ENCODE peak calls at places on chromosomes 16 and 17, in six cellular contexts. One of them, this sample, is unnamed.
A peak's percentile ranks its signal among the peaks of the same experiment; 100 is the strongest.

GRCh38 chr17:61484174-61484573 is 32.0 kb downstream of the TBX4 start:
- DNase-seq in GM12865: no peak
- DNase-seq in psoas muscle: no peak
- DNase-seq in kidney epithelial cell: no peak
- DNase-seq in heart left ventricle: no peak
- DNase-seq in choroid plexus epithelial cell: no peak
- DNase-seq in this sample: no peak

GRCh38 chr17:40633871-40634270 is 13.7 kb downstream of the SMARCE1 start:
- DNase-seq in GM12865: no peak
- DNase-seq in kidney epithelial cell: no peak
- DNase-seq in heart left ventricle: no peak
- DNase-seq in choroid plexus epithelial cell: no peak
- DNase-seq in psoas muscle: no peak
- DNase-seq in this sample: no peak

GRCh38 chr17:27597783-27598320 is 33.1 kb upstream of the LGALS9 start:
- DNase-seq in psoas muscle: no peak
- DNase-seq in heart left ventricle: no peak
- DNase-seq in GM12865: no peak
- DNase-seq in choroid plexus epithelial cell: no peak
- DNase-seq in kidney epithelial cell: no peak
- DNase-seq in this sample: no peak

GRCh38 chr17:44222112-44222869 is 2.8 kb upstream of the UBTF start:
- DNase-seq in kidney epithelial cell: no peak
- DNase-seq in choroid plexus epithelial cell: peak; percentile 73
- DNase-seq in heart left ventricle: peak; percentile 89
- DNase-seq in GM12865: peak; percentile 67
- DNase-seq in psoas muscle: peak; percentile 79
- DNase-seq in this sample: no peak

GRCh38 chr17:2854662-2855061 is 58.4 kb downstream of the RAP1GAP2 start:
- DNase-seq in psoas muscle: no peak
- DNase-seq in choroid plexus epithelial cell: no peak
- DNase-seq in GM12865: no peak
- DNase-seq in heart left ventricle: peak; percentile 59
- DNase-seq in kidney epithelial cell: no peak
- DNase-seq in this sample: no peak

GRCh38 chr16:87661561-87661960 is 59.3 kb downstream of the JPH3 start:
- DNase-seq in choroid plexus epithelial cell: peak; percentile 59
- DNase-seq in kidney epithelial cell: no peak
- DNase-seq in psoas muscle: peak; percentile 35
- DNase-seq in GM12865: peak; percentile 28
- DNase-seq in heart left ventricle: peak; percentile 39
- DNase-seq in this sample: no peak

GRCh38 chr17:8073627-8074485 is 13.7 kb downstream of the ALOX12B start:
- DNase-seq in psoas muscle: peak; percentile 72
- DNase-seq in kidney epithelial cell: no peak
- DNase-seq in choroid plexus epithelial cell: peak; percentile 73
- DNase-seq in heart left ventricle: peak; percentile 57
- DNase-seq in GM12865: peak; percentile 86
- DNase-seq in this sample: no peak

GRCh38 chr17:50467855-50468119 is 893 bp downstream of the CHAD start:
- DNase-seq in kidney epithelial cell: no peak
- DNase-seq in psoas muscle: no peak
- DNase-seq in choroid plexus epithelial cell: no peak
- DNase-seq in GM12865: no peak
- DNase-seq in heart left ventricle: no peak
- DNase-seq in this sample: no peak

GRCh38 chr17:78227455-78227916 is 3.9 kb upstream of the TMEM235 start:
- DNase-seq in heart left ventricle: no peak
- DNase-seq in choroid plexus epithelial cell: no peak
- DNase-seq in psoas muscle: no peak
- DNase-seq in GM12865: no peak
- DNase-seq in kidney epithelial cell: no peak
- DNase-seq in this sample: no peak

GRCh38 chr17:29007456-29008455 is 1.9 kb upstream of the SEZ6 start:
- DNase-seq in heart left ventricle: no peak
- DNase-seq in psoas muscle: no peak
- DNase-seq in GM12865: no peak
- DNase-seq in choroid plexus epithelial cell: no peak
- DNase-seq in kidney epithelial cell: peak; percentile 37
- DNase-seq in this sample: no peak

GRCh38 chr17:76700290-76700626 is 10.5 kb downstream of the MXRA7 start:
- DNase-seq in choroid plexus epithelial cell: no peak
- DNase-seq in psoas muscle: no peak
- DNase-seq in heart left ventricle: no peak
- DNase-seq in kidney epithelial cell: no peak
- DNase-seq in GM12865: no peak
- DNase-seq in this sample: no peak

GRCh38 chr16:27174007-27174406 is 29.3 kb upstream of the KDM8 start:
- DNase-seq in psoas muscle: no peak
- DNase-seq in choroid plexus epithelial cell: no peak
- DNase-seq in GM12865: peak; percentile 41
- DNase-seq in heart left ventricle: no peak
- DNase-seq in kidney epithelial cell: no peak
- DNase-seq in this sample: no peak

GRCh38 chr17:5121186-5121841 is 5.5 kb downstream of the USP6 start:
- DNase-seq in choroid plexus epithelial cell: no peak
- DNase-seq in kidney epithelial cell: no peak
- DNase-seq in psoas muscle: no peak
- DNase-seq in heart left ventricle: no peak
- DNase-seq in GM12865: no peak
- DNase-seq in this sample: no peak

DNA sequence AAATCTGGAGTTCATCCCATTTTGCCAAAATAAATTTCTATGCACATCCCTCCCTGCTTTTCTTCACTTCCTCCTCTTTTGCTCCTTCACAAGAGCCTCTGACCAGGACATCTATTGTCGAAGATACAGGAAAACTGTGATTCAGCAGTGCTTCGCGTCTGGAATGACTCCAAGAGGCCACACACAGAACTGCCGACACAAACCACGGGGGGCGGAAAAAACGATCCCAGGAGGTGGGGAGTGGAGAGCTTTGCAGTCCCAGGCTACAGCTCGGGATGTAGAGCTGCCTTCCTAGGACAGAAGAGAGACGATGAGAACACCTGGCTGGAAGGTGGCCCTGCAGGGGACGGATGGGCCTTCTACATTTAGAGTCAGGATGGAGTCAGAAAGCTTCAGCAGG is 102.8 kb downstream of the XYLT1 start:
- DNase-seq in choroid plexus epithelial cell: peak; percentile 39
- DNase-seq in heart left ventricle: no peak
- DNase-seq in GM12865: no peak
- DNase-seq in psoas muscle: no peak
- DNase-seq in kidney epithelial cell: no peak
- DNase-seq in this sample: no peak
- TF ChIP-seq CTCF in choroid plexus epithelial cell: no peak
- TF ChIP-seq CTCF in heart left ventricle: no peak
- TF ChIP-seq CTCF in GM12865: no peak
- TF ChIP-seq CTCF in psoas muscle: no peak
- TF ChIP-seq CTCF in kidney epithelial cell: no peak
- TF ChIP-seq CTCF in this sample: no peak

GRCh38 chr17:1565860-1566259 is 3.3 kb upstream of the PITPNA start:
- DNase-seq in choroid plexus epithelial cell: no peak
- DNase-seq in kidney epithelial cell: no peak
- DNase-seq in psoas muscle: no peak
- DNase-seq in GM12865: peak; percentile 43
- DNase-seq in heart left ventricle: no peak
- DNase-seq in this sample: no peak

GRCh38 chr17:1561420-1562177 is 993 bp downstream of the PITPNA start:
- DNase-seq in GM12865: peak; percentile 48
- DNase-seq in choroid plexus epithelial cell: peak; percentile 28
- DNase-seq in psoas muscle: peak; percentile 37
- DNase-seq in kidney epithelial cell: no peak
- DNase-seq in heart left ventricle: no peak
- DNase-seq in this sample: no peak

GRCh38 chr17:1562178-1562643 is 381 bp downstream of the PITPNA start:
- DNase-seq in psoas muscle: peak; percentile 67
- DNase-seq in choroid plexus epithelial cell: peak; percentile 14
- DNase-seq in GM12865: no peak
- DNase-seq in heart left ventricle: peak; percentile 60
- DNase-seq in kidney epithelial cell: no peak
- DNase-seq in this sample: no peak

GRCh38 chr17:1560582-1561170 is 1.9 kb downstream of the PITPNA start:
- DNase-seq in GM12865: no peak
- DNase-seq in psoas muscle: no peak
- DNase-seq in heart left ventricle: no peak
- DNase-seq in choroid plexus epithelial cell: no peak
- DNase-seq in kidney epithelial cell: no peak
- DNase-seq in this sample: no peak

DNA sequence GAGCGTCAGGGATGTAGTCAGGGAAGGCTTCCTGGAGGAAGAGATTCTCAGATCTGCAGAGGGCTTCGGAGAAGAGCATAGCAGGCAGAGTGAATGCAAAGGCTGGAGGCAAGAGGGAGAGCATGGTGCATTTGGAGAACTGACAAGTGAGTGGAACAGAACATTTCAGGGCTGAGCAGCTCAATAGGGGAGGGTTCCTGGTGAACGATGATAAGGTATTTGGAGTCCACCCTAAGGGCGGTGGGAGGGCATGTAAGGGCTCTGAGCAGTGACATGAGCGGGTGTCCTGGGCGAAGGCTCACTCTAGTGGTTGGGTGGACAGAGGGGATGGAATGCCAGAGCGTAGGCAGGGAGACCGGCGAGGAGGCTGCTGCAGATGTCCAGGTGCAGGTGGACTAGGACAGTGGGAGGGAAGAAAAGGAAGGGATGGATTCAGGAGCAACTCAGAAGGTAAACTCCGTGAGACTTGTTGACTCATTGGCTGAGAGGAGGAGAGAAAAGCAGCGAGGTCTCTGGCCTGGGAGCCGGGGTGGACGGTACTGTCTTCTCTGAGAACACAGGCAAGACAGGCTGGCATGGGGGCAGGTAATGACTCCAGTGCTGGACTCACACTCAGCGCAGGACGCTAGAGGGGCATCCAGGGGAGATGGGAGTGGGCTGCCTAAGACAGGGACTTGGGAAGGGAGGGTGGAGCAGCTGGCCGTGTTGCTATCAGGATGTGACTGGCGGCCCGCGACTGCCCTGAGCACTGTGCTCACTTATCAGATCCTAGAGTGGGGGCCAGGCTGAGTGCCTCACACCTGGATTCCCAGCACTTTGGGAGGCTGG is 1.4 kb upstream of the PITPNA start:
- DNase-seq in psoas muscle: no peak
- DNase-seq in heart left ventricle: no peak
- DNase-seq in GM12865: no peak
- DNase-seq in choroid plexus epithelial cell: no peak
- DNase-seq in kidney epithelial cell: no peak
- DNase-seq in this sample: no peak
- TF ChIP-seq CTCF in psoas muscle: no peak
- TF ChIP-seq CTCF in heart left ventricle: no peak
- TF ChIP-seq CTCF in GM12865: no peak
- TF ChIP-seq CTCF in choroid plexus epithelial cell: no peak
- TF ChIP-seq CTCF in kidney epithelial cell: no peak
- TF ChIP-seq CTCF in this sample: no peak

DNA sequence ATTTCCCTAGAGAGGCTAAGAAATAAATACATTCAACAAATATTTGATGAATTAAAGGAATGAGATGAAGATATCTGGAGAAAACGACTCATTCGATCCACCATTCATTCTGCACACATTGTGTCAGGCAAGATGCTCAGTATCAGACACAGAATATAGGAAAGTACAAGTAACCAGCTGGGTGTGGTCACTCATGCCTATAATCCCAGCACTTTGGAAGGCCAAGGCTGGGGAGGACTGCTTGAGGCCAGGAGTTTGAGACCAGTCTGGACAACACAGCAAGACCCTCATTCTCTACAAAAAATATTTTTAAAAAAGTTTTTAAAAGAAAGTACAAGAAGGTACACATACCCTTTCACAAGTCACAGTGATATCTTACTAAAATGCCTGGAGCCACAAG is 42.3 kb downstream of the CRLF3 start:
- DNase-seq in heart left ventricle: no peak
- DNase-seq in choroid plexus epithelial cell: no peak
- DNase-seq in kidney epithelial cell: no peak
- DNase-seq in psoas muscle: no peak
- DNase-seq in GM12865: no peak
- DNase-seq in this sample: no peak
- TF ChIP-seq CTCF in heart left ventricle: no peak
- TF ChIP-seq CTCF in choroid plexus epithelial cell: no peak
- TF ChIP-seq CTCF in kidney epithelial cell: no peak
- TF ChIP-seq CTCF in psoas muscle: no peak
- TF ChIP-seq CTCF in GM12865: no peak
- TF ChIP-seq CTCF in this sample: no peak

GRCh38 chr17:75561927-75562603 is 25.5 kb upstream of the MYO15B start:
- DNase-seq in GM12865: no peak
- DNase-seq in heart left ventricle: no peak
- DNase-seq in choroid plexus epithelial cell: no peak
- DNase-seq in psoas muscle: no peak
- DNase-seq in kidney epithelial cell: no peak
- DNase-seq in this sample: peak; percentile 37
- TF ChIP-seq CTCF in GM12865: no peak
- TF ChIP-seq CTCF in heart left ventricle: no peak
- TF ChIP-seq CTCF in choroid plexus epithelial cell: no peak
- TF ChIP-seq CTCF in psoas muscle: no peak
- TF ChIP-seq CTCF in kidney epithelial cell: no peak
- TF ChIP-seq CTCF in this sample: no peak

DNA sequence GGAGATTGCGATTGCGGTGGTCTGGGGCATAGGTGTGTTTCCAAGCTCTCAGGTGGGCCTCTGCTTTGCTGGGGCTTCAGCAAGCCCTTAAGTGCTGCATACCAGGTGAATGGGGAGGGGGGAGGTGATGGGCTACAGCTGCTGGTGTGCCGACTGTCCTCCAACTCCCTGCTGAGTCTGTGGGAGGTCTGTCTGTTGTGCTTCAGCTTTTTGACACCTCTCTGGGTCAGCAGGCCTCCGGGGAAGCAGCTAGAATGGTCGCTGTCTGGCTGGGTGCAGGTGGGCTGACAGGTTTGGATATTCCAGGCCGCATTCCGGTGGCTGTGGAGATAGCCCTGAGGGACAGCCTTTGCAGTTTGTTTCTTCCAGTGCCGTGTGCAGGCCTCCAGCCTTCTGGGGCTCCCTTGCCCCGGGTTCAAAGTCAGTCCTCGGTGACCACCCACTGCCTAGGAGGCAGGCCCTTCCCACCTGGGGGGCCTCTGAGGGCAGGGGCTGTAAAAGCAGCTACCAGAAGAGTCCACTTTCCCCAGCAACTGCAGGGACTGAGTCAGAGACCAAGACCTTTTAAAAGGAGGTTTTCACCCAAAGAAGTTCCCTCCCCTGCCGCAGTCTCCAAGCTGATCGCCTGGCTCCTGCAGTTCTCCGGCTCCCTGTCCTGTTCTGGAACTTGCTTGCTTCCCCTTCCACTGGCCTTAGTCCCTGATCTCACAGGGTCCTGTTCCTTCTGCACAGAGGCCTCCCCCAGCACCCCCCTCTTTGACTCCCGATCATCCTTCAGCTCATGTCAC is 2.0 kb upstream of the TTYH2 start:
- DNase-seq in psoas muscle: no peak
- DNase-seq in kidney epithelial cell: no peak
- DNase-seq in heart left ventricle: no peak
- DNase-seq in GM12865: peak; percentile 36
- DNase-seq in choroid plexus epithelial cell: peak; percentile 40
- DNase-seq in this sample: no peak
- TF ChIP-seq CTCF in psoas muscle: no peak
- TF ChIP-seq CTCF in kidney epithelial cell: no peak
- TF ChIP-seq CTCF in heart left ventricle: no peak
- TF ChIP-seq CTCF in GM12865: no peak
- TF ChIP-seq CTCF in choroid plexus epithelial cell: no peak
- TF ChIP-seq CTCF in this sample: no peak

This sample was measured in BJ.